ENCODE peak calls at places on chromosomes 12 and 14, in four cellular contexts. G, L, B and R are unnamed samples.

GRCh38 chr14:53368714-53369191 is 215.6 kb upstream of the DDHD1 start:
- DNase-seq in L (no peak), G (no peak), B (no peak), R (no peak)

GRCh38 chr12:29032431-29032830 is 116.6 kb upstream of the FAR2 start:
- DNase-seq in G (no peak), L (no peak), B (no peak), R (no peak)

GRCh38 chr12:70536650-70537049 is 100.6 kb downstream of the PTPRB start:
- DNase-seq in L (no peak), G (no peak), B (no peak), R (no peak)

GRCh38 chr12:71455028-71455737 is 15.6 kb downstream of the LGR5 start:
- DNase-seq in G (no peak), L (no peak), B (no peak), R (no peak)

GRCh38 chr12:128906485-128907137 is 53.3 kb downstream of the GLT1D1 start:
- DNase-seq in L (no peak), B (no peak), G (no peak), R (no peak)

GRCh38 chr12:110693731-110694130 is 4.8 kb upstream of the HVCN1 start:
- DNase-seq in G (no peak), L (no peak), B (no peak), R (no peak)

GRCh38 chr12:110699591-110700445 is 10.9 kb upstream of the HVCN1 start:
- DNase-seq in B (no peak), L (no peak), G (no peak), R (no peak)

GRCh38 chr12:127487031-127487430 is 779.9 kb upstream of the TMEM132C start:
- DNase-seq in B (no peak), G (no peak), L (no peak), R (no peak)

GRCh38 chr14:99175331-99176155 is 96.5 kb downstream of the BCL11B start:
- DNase-seq in B (no peak), L (no peak), G (no peak), R (no peak)

GRCh38 chr12:79939728-79940306 is 4.9 kb upstream of the PPP1R12A start:
- DNase-seq in L (no peak), G (no peak), B (no peak), R (no peak)

GRCh38 chr12:46351861-46352595 is 20.5 kb downstream of the SLC38A2 start:
- DNase-seq in B (no peak), L (no peak), G (no peak), R (no peak)

GRCh38 chr12:110754101-110754793 is 11.6 kb upstream of the PPP1CC start:
- DNase-seq in L (no peak), B (no peak), G (no peak), R (no peak)

GRCh38 chr12:29599397-29599796 is 101.9 kb upstream of the OVCH1 start:
- DNase-seq in B (no peak), G (no peak), L (no peak), R (no peak)

GRCh38 chr12:3171195-3171591 is 94.0 kb downstream of the TSPAN9 start:
- DNase-seq in G (no peak), B (no peak), L (no peak), R (no peak)

GRCh38 chr12:88411689-88412088 is 168.6 kb downstream of the KITLG start:
- DNase-seq in L (no peak), B (no peak), G (no peak), R (no peak)

GRCh38 chr12:33439587-33440011 is at the start of gene SYT10:
- DNase-seq in B (no peak), L (no peak), G (no peak), R (peak)

GRCh38 chr14:64992328-64992885 is 5.7 kb downstream of the FNTB start:
- DNase-seq in L (no peak), B (no peak), G (no peak), R (no peak)

GRCh38 chr12:123886931-123887582 is 85.6 kb downstream of the CCDC92 start:
- DNase-seq in G (no peak), L (peak), B (no peak), R (no peak)

DNA sequence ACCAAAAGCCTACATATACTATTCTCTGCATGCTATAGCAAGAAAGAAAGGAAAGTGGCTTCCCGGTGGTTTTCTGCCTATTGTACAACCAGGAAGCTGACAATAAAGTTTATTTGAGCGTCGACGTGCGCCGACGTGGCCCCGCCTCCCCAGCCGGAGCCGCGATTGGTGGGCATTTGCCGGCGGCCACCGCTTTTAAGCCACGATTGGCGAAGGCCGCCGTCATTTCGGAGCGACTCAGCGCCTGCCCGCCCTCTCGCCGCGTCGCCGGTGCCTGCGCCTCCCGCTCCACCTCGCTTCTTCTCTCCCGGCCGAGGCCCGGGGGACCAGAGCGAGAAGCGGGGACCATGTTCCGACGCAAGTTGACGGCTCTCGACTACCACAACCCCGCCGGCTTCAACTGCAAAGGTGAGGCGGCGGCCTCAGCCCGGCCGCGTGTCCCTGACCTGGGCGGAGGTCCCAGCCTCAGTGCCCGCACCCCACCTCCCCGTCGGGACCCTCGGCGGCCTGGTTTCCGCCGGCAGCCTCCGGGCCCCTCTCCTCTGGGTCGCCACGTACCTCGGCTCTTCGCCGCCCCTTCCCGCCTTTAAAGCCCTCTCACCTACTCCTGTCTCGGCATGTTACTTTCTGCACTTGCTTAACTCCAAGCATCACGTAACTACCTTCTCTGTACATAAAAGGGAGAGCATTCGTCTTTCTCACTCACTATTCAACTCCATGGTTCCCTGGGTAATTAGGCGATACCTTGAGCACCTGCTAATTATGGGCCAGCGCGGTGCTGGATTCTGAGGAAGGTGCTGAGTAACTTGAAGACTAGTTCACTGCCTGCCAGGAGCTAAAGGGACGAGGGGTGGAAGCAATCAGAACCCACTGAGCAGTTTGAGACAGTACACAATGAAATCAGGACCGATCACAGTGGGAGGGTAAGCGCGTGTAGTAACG is at the start of gene RTRAF:
- DNase-seq in L (peak), B (peak), G (peak), R (peak)
- TF ChIP-seq POLR2A in L (peak), B (peak), G (peak), R (peak)

GRCh38 chr12:24909667-24910066 is 39.2 kb downstream of the BCAT1 start:
- DNase-seq in L (peak), G (peak), B (no peak), R (no peak)
- TF ChIP-seq POLR2A in L (no peak), G (no peak), B (no peak), R (no peak)

DNA sequence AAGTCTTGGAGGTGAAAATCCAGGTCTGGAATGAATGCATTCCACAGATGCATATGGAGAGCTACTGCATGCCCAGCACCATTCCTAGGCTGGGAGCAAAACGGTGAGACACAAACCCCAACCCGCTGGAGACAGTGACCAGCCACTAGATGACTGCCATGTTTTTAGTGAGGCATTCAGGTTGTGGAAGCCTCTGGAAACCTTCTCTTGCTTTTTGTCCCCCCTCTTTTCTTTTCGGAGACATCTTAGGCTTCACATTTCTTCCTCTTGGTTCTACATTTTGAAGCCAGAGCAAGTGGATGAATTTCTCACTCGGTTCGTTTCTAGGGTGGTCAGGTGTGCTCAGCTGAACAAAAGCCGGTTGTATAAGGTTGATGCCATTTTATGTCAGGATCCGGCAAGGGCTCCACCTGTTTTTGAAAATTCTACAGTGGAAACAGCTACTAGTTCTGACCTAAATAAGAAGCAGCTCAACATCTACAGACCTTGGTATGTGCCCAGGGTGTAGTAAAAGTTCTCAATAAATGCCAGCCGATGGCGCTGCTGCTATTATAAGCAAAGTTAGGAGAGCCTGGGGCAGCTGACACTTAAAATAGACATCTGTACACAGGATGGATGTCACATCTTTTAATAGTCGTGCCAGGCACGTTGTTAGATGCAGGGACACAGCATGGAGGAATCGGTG is 1.8 kb upstream of the ZNF839 start:
- DNase-seq in B (no peak), L (peak), G (no peak), R (peak)
- TF ChIP-seq POLR2A in B (no peak), L (no peak), G (no peak), R (no peak)

GRCh38 chr14:77303417-77304156 is 17.1 kb downstream of the POMT2 start:
- DNase-seq in B (no peak), L (no peak), G (no peak), R (no peak)
- TF ChIP-seq POLR2A in B (no peak), L (no peak), G (no peak), R (no peak)

DNA sequence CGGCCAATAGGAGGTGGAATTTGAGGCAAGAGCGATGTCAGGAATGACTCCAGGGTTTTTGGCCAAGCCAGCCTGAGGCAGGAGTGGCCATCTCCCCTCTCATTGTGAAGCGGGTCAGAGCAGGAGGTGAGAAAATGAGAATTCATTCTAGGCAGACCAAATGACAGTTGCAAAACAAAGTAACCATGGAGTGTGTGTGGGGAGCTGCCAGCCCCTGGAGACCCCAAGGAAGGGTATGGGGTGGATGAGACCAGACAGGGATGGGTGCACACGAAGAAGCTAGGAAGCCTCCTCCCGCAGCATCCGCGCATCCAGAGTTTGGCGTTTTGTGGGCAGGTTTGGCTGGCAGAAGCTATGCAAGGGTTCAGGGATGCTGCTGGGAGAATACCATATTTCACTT is 38.8 kb downstream of the FZD10 start:
- DNase-seq in B (no peak), G (no peak), L (no peak), R (no peak)
- TF ChIP-seq POLR2A in B (no peak), G (no peak), L (no peak), R (no peak)

DNA sequence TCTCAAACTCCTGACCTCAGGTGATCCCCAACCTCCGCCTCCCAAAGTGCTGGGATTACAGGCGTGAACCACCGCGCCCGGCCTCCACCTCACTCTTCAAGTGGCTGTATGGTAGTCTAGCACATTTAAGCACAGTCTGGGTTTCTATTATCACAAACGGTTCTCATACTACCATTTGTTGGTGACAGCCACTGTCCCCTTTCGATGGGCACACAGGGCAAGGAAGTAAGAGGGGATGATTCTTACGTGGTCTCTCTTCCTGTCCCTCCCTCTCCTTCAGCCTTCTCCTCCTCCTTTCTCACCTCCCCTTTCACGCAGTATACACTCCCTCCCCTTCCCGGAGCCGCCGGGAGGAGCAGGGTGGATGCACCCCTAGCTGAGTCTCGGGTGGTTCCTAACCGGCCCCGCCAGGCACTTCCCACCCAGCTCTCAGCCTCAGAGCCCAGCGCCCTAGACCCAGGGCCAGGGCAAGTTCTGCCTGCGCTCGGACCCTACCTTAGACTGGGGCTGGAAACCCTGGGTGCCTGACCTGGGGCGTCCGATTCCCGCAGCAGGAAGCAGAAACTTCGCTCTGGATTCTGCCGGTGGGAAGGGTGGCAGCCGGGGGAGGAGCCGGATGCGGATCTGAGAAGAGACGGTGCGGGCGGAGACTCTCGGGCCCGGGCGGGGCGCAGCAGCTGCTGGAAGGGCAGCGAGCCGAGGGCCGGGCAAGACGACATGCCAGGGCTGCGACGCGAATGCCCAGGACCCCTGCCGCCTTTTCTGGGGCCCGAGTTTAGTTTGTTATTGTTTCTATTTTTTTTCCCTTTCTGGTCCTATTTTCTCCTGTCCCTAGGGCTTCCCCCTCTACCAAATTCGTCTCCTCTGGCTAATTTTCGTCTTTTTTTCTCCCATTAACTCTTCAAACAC is at the start of gene TEP1:
- DNase-seq in G (peak), L (peak), B (peak), R (peak)
- TF ChIP-seq POLR2A in G (peak), L (peak), B (peak), R (no peak)